ENCODE peak calls at places on chromosomes 4 and X, in seven cellular contexts. W, H, G, O, M, S and K are unnamed samples.

GRCh38 chrX:94414746-94415145 is 740.7 kb downstream of the FAM133A start:
- DNase-seq in W (no peak), H (no peak), G (no peak), O (no peak), M (no peak), S (no peak), K (no peak)

GRCh38 chr4:82491251-82491960 is 61.0 kb downstream of the ENOPH1 start:
- DNase-seq in W (no peak), H (no peak), G (no peak), O (peak), M (no peak), S (no peak), K (no peak)

GRCh38 chr4:183249854-183250253 is 70.2 kb downstream of the CLDN22 start:
- DNase-seq in W (peak), H (no peak), G (no peak), O (peak), M (no peak), S (peak), K (no peak)

GRCh38 chr4:83535945-83536648 is at the start of gene GPAT3:
- DNase-seq in W (peak), H (peak), G (no peak), O (peak), M (peak), S (peak), K (no peak)

GRCh38 chr4:52172166-52172565 is 121.1 kb downstream of the SPATA18 start:
- DNase-seq in W (no peak), H (no peak), G (no peak), O (no peak), M (peak), S (no peak), K (no peak)

GRCh38 chr4:142493255-142493976 is 352.7 kb downstream of the INPP4B start:
- DNase-seq in W (no peak), H (no peak), G (no peak), O (no peak), M (no peak), S (no peak), K (no peak)

GRCh38 chrX:68902706-68903105 is 73.9 kb downstream of the EFNB1 start:
- DNase-seq in W (no peak), H (no peak), G (no peak), O (no peak), M (no peak), S (no peak), K (no peak)

GRCh38 chrX:29487214-29487613 is 728.1 kb upstream of the MAGEB2 start:
- DNase-seq in W (no peak), H (no peak), G (no peak), O (no peak), M (no peak), S (no peak), K (no peak)

GRCh38 chr4:152094851-152095700 is 334.3 kb upstream of the GATB start:
- DNase-seq in W (no peak), H (no peak), G (no peak), O (peak), M (no peak), S (peak), K (peak)

GRCh38 chr4:24394041-24394440 is 190.3 kb downstream of the DHX15 start:
- DNase-seq in W (no peak), H (no peak), G (no peak), O (no peak), M (no peak), S (peak), K (peak)